ENCODE peak calls at places on chromosomes 2 and 18, in seven cellular contexts. W is PC-3; U is adrenal gland; O is heart left ventricle; Z is aorta; X is GM23248; M is CD8-positive, alpha-beta T cell. D is an unnamed sample.

GRCh38 chr2:231786177-231786916 is at the start of gene COPS7B:
- DNase-seq in Z (peak; percentile 92), U (peak; percentile 84), O (peak; percentile 83), X (peak; percentile 92), M (peak; percentile 81), W (peak; percentile 74), D (peak; percentile 92)

GRCh38 chr18:24333116-24333515 is 64.5 kb downstream of the OSBPL1A start:
- DNase-seq in U (no peak), Z (no peak), O (no peak), W (no peak), X (peak; percentile 30), M (no peak), D (no peak)

GRCh38 chr2:219254590-219255219 is 987 bp upstream of the TUBA4A start:
- DNase-seq in W (no peak), Z (no peak), M (peak; percentile 32), X (peak; percentile 66), U (peak; percentile 76), O (peak; percentile 39), D (no peak)

GRCh38 chr2:218319813-218320360 is 27.6 kb upstream of the TMBIM1 start:
- DNase-seq in U (no peak), Z (no peak), M (no peak), X (peak; percentile 20), W (no peak), O (no peak), D (no peak)

GRCh38 chr2:172437419-172438063 is 10.2 kb downstream of the ITGA6 start:
- DNase-seq in M (no peak), O (no peak), U (no peak), W (no peak), Z (no peak), X (no peak), D (no peak)

GRCh38 chr2:170292415-170292814 is 114.5 kb downstream of the MYO3B start:
- DNase-seq in M (no peak), U (no peak), W (peak; percentile 30), X (no peak), O (no peak), Z (no peak), D (no peak)

GRCh38 chr2:25521665-25522387 is 151.6 kb downstream of the DTNB start:
- DNase-seq in U (no peak), M (peak; percentile 21), Z (no peak), W (peak; percentile 80), O (no peak), X (peak; percentile 81), D (no peak)

GRCh38 chr2:205259131-205259530 is 423.2 kb upstream of the NRP2 start:
- DNase-seq in O (no peak), Z (no peak), U (no peak), X (peak; percentile 16), M (no peak), W (no peak), D (no peak)

GRCh38 chr18:58396966-58397365 is 231.9 kb downstream of the ALPK2 start:
- DNase-seq in O (no peak), Z (no peak), U (no peak), X (no peak), M (no peak), W (no peak), D (no peak)

GRCh38 chr2:98088261-98088660 is 1.3 kb downstream of the VWA3B start:
- DNase-seq in X (no peak), U (peak; percentile 60), M (no peak), Z (no peak), W (no peak), O (peak; percentile 34), D (no peak)

GRCh38 chr2:205776139-205776538 is 93.8 kb downstream of the NRP2 start:
- DNase-seq in W (peak; percentile 45), Z (no peak), U (peak; percentile 84), O (peak; percentile 54), X (peak; percentile 34), M (no peak), D (peak; percentile 55)

GRCh38 chr2:151727593-151728552 is 6.4 kb downstream of the NEB start:
- DNase-seq in W (no peak), O (no peak), X (no peak), U (peak; percentile 88), M (no peak), Z (no peak), D (no peak)

GRCh38 chr2:15627842-15628684 is 36.4 kb downstream of the DDX1 start:
- DNase-seq in X (no peak), O (no peak), U (no peak), Z (no peak), W (no peak), M (no peak), D (no peak)
- H3K4me3 ChIP-seq in X (no peak overlapping the region), O (no peak overlapping the region), U (no peak overlapping the region), Z (no peak overlapping the region), W (no peak overlapping the region), M (no peak overlapping the region), D (no peak overlapping the region)

GRCh38 chr2:134667081-134667480 is 51.7 kb downstream of the TMEM163 start:
- DNase-seq in U (no peak), W (no peak), O (no peak), Z (no peak), M (no peak), X (no peak), D (no peak)
- H3K4me1 ChIP-seq in U (peaks cover 9% of the 10 kb centered on the region), W (peaks cover 11% of the 10 kb centered on the region), O (no peaks in the 10 kb centered on the region), Z (no peaks in the 10 kb centered on the region), M (peaks cover 59% of the 10 kb centered on the region), X (no peaks in the 10 kb centered on the region), D (peaks cover 3% of the 10 kb centered on the region)

GRCh38 chr2:10009271-10009810 is 34.0 kb upstream of the KLF11 start:
- DNase-seq in W (no peak), X (no peak), O (no peak), U (no peak), Z (peak; percentile 71), M (no peak), D (no peak)

GRCh38 chr2:10006248-10007147 is 36.9 kb upstream of the KLF11 start:
- DNase-seq in W (peak; percentile 19), M (no peak), X (peak; percentile 60), U (peak; percentile 83), O (peak; percentile 81), Z (peak; percentile 80), D (peak; percentile 80)

GRCh38 chr2:10008809-10009176 is 34.6 kb upstream of the KLF11 start:
- DNase-seq in M (no peak), O (no peak), W (no peak), U (no peak), X (no peak), Z (peak; percentile 56), D (no peak)

GRCh38 chr2:10007921-10008808 is 35.2 kb upstream of the KLF11 start:
- DNase-seq in W (no peak), O (peak; percentile 65), Z (peak; percentile 73), U (no peak), M (no peak), X (peak; percentile 23), D (peak; percentile 73)

GRCh38 chr2:10007440-10007839 is 35.9 kb upstream of the KLF11 start:
- DNase-seq in M (no peak), Z (peak; percentile 65), W (no peak), X (peak; percentile 70), O (no peak), U (no peak), D (no peak)
- H3K27ac ChIP-seq in M (no peak overlapping the region), Z (no peak overlapping the region), W (no peak overlapping the region), X (peak overlapping the region; percentile 63), O (no peak overlapping the region), U (no peak overlapping the region), D (no peak overlapping the region)

GRCh38 chr2:39666489-39667141 is 898 bp downstream of the TMEM178A start:
- DNase-seq in U (no peak), W (no peak), X (peak; percentile 36), Z (no peak), O (no peak), M (no peak), D (no peak)
- H3K4me3 ChIP-seq in U (no peak overlapping the region), W (peak overlapping the region; percentile 54), X (peak overlapping the region; percentile 63), Z (peak overlapping the region; percentile 82), O (peak overlapping the region; percentile 56), M (no peak overlapping the region), D (peak overlapping the region; percentile 81)

GRCh38 chr2:229868794-229869193 is 53.0 kb downstream of the TRIP12 start:
- DNase-seq in U (no peak), Z (no peak), X (no peak), M (no peak), O (no peak), W (no peak), D (no peak)
- H3K4me1 ChIP-seq in U (peaks cover 9% of the 10 kb centered on the region), Z (peaks cover 8% of the 10 kb centered on the region), X (no peaks in the 10 kb centered on the region), M (peaks cover 19% of the 10 kb centered on the region), O (no peaks in the 10 kb centered on the region), W (no peaks in the 10 kb centered on the region), D (peaks cover 3% of the 10 kb centered on the region)

DNA sequence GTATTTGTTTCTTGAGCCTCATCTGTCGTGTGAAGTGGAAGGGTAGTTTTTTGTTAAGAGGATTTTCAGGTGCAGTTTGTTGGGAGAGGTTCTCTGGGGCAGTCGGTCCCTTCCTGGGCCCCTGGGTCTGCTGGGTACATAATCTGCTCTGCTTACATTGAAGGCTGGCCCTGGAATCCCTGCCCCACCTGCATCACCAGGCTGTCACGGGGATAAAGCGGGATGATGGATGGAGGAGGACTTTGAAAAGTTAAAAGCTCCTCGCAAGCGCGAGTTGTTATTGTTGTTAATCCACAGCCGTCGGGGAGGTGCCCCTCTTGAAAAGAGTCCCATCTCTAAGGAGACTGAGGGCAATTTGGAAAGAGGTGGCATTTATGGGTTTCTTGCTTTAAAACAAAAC is 175.5 kb upstream of the SPRED2 start:
- DNase-seq in O (no peak), Z (no peak), M (no peak), X (no peak), W (no peak), U (no peak), D (no peak)
- H3K27ac ChIP-seq in O (no peak overlapping the region), Z (peak overlapping the region; percentile 54), M (no peak overlapping the region), X (no peak overlapping the region), W (no peak overlapping the region), U (no peak overlapping the region), D (no peak overlapping the region)

GRCh38 chr2:64608867-64609228 is 44.9 kb downstream of the SERTAD2 start:
- DNase-seq in W (no peak), O (no peak), Z (no peak), U (peak; percentile 51), X (no peak), M (no peak), D (no peak)
- H3K4me3 ChIP-seq in W (no peak overlapping the region), O (peak overlapping the region; percentile 55), Z (no peak overlapping the region), U (no peak overlapping the region), X (peak overlapping the region; percentile 61), M (peak overlapping the region; percentile 63), D (peak overlapping the region; percentile 51)

GRCh38 chr2:127514485-127514884 is 11.8 kb downstream of the IWS1 start:
- DNase-seq in O (peak; percentile 69), M (no peak), Z (no peak), U (no peak), W (no peak), X (no peak), D (peak; percentile 73)
- H3K4me1 ChIP-seq in O (no peaks in the 10 kb centered on the region), M (peaks cover 32% of the 10 kb centered on the region), Z (peaks cover 3% of the 10 kb centered on the region), U (peaks cover 2% of the 10 kb centered on the region), W (peaks cover 14% of the 10 kb centered on the region), X (peaks cover 43% of the 10 kb centered on the region), D (peaks cover 17% of the 10 kb centered on the region)

D was measured in right cardiac atrium.